ENCODE peak calls at places on chromosomes 3 and 15, in four cellular contexts. One of them, this sample, is unnamed. For H3K4me1, the result is how much of the 10 kb centered on the place peaks cover.

GRCh38 chr3:63467392-63467791 is 185.1 kb upstream of the SNTN start:
- DNase-seq in heart right ventricle: no peak
- DNase-seq in H1: no peak
- DNase-seq in transverse colon: no peak
- DNase-seq in this sample: no peak

GRCh38 chr3:135191690-135192089 is 396.6 kb downstream of the EPHB1 start:
- DNase-seq in transverse colon: no peak
- DNase-seq in heart right ventricle: no peak
- DNase-seq in H1: no peak
- DNase-seq in this sample: no peak

GRCh38 chr3:34174740-34175139 is 376.3 kb downstream of the PDCD6IP start:
- DNase-seq in H1: no peak
- DNase-seq in transverse colon: no peak
- DNase-seq in heart right ventricle: no peak
- DNase-seq in this sample: no peak

GRCh38 chr3:197471221-197472010 is 84.4 kb downstream of the BDH1 start:
- DNase-seq in transverse colon: no peak
- DNase-seq in H1: no peak
- DNase-seq in heart right ventricle: no peak
- DNase-seq in this sample: no peak

GRCh38 chr15:61171190-61171589 is 57.9 kb downstream of the RORA start:
- DNase-seq in transverse colon: no peak
- DNase-seq in heart right ventricle: no peak
- DNase-seq in H1: no peak
- DNase-seq in this sample: no peak

GRCh38 chr3:172279974-172280373 is 168.3 kb downstream of the GHSR start:
- DNase-seq in heart right ventricle: no peak
- DNase-seq in transverse colon: no peak
- DNase-seq in H1: no peak
- DNase-seq in this sample: no peak

GRCh38 chr15:90219421-90220141 is 14.2 kb downstream of the CIB1 start:
- DNase-seq in H1: peak
- DNase-seq in transverse colon: peak
- DNase-seq in heart right ventricle: no peak
- DNase-seq in this sample: peak

GRCh38 chr3:186532641-186533072 is 11.5 kb downstream of the CRYGS start:
- DNase-seq in heart right ventricle: no peak
- DNase-seq in H1: no peak
- DNase-seq in transverse colon: no peak
- DNase-seq in this sample: no peak

GRCh38 chr3:41673643-41674042 is 288.3 kb downstream of the ULK4 start:
- DNase-seq in heart right ventricle: no peak
- DNase-seq in transverse colon: no peak
- DNase-seq in H1: no peak
- DNase-seq in this sample: no peak

GRCh38 chr3:107855710-107856109 is 235.1 kb downstream of the CD47 start:
- DNase-seq in heart right ventricle: no peak
- DNase-seq in transverse colon: no peak
- DNase-seq in H1: no peak
- DNase-seq in this sample: no peak

GRCh38 chr3:14806641-14807263 is 12.0 kb upstream of the FGD5 start:
- DNase-seq in H1: no peak
- DNase-seq in transverse colon: no peak
- DNase-seq in heart right ventricle: no peak
- DNase-seq in this sample: no peak

GRCh38 chr3:172021165-172021564 is 18.2 kb upstream of the FNDC3B start:
- DNase-seq in transverse colon: no peak
- DNase-seq in heart right ventricle: no peak
- DNase-seq in H1: no peak
- DNase-seq in this sample: no peak

GRCh38 chr15:46213551-46213950 is 578.7 kb downstream of the SQOR start:
- DNase-seq in H1: no peak
- DNase-seq in heart right ventricle: no peak
- DNase-seq in transverse colon: no peak
- DNase-seq in this sample: no peak

GRCh38 chr3:112115161-112115739 is 17.8 kb downstream of the GCSAM start:
- DNase-seq in H1: no peak
- DNase-seq in transverse colon: no peak
- DNase-seq in heart right ventricle: no peak
- DNase-seq in this sample: no peak

GRCh38 chr3:54374214-54374855 is 252.0 kb downstream of the CACNA2D3 start:
- DNase-seq in H1: peak
- DNase-seq in heart right ventricle: no peak
- DNase-seq in transverse colon: peak
- DNase-seq in this sample: no peak

GRCh38 chr15:54640874-54641273 is 555.9 kb downstream of the RSL24D1 start:
- DNase-seq in heart right ventricle: no peak
- DNase-seq in H1: no peak
- DNase-seq in transverse colon: no peak
- DNase-seq in this sample: no peak

GRCh38 chr15:70876683-70877082 is 15.6 kb downstream of the THAP10 start:
- DNase-seq in H1: no peak
- DNase-seq in transverse colon: no peak
- DNase-seq in heart right ventricle: no peak
- DNase-seq in this sample: no peak

GRCh38 chr15:72146221-72146620 is 28.0 kb downstream of the SENP8 start:
- DNase-seq in H1: peak
- DNase-seq in transverse colon: no peak
- DNase-seq in heart right ventricle: no peak
- DNase-seq in this sample: no peak

GRCh38 chr3:28273837-28274236 is 32.4 kb downstream of the CMC1 start:
- DNase-seq in H1: no peak
- DNase-seq in transverse colon: no peak
- DNase-seq in heart right ventricle: no peak
- DNase-seq in this sample: no peak

GRCh38 chr15:82081904-82082810 is 36.3 kb upstream of the MEX3B start:
- DNase-seq in transverse colon: no peak
- DNase-seq in H1: peak
- DNase-seq in heart right ventricle: no peak
- DNase-seq in this sample: no peak

GRCh38 chr3:135739755-135740154 is 225.8 kb upstream of the PPP2R3A start:
- DNase-seq in transverse colon: no peak
- DNase-seq in heart right ventricle: no peak
- DNase-seq in H1: no peak
- DNase-seq in this sample: no peak

GRCh38 chr3:53254190-53254809 is 1.5 kb downstream of the TKT start:
- DNase-seq in H1: no peak
- DNase-seq in heart right ventricle: no peak
- DNase-seq in transverse colon: no peak
- DNase-seq in this sample: peak

GRCh38 chr3:139481116-139481515 is 4.8 kb upstream of the RBP2 start:
- DNase-seq in H1: no peak
- DNase-seq in transverse colon: no peak
- DNase-seq in heart right ventricle: no peak
- DNase-seq in this sample: no peak

GRCh38 chr3:152328841-152329240 is 60.1 kb downstream of the MBNL1 start:
- DNase-seq in heart right ventricle: no peak
- DNase-seq in transverse colon: no peak
- DNase-seq in H1: no peak
- DNase-seq in this sample: no peak

GRCh38 chr3:38528457-38528856 is 32.3 kb downstream of the EXOG start:
- DNase-seq in H1: no peak
- DNase-seq in heart right ventricle: no peak
- DNase-seq in transverse colon: no peak
- DNase-seq in this sample: no peak

GRCh38 chr3:8279476-8279875 is 222.1 kb upstream of the LMCD1 start:
- DNase-seq in transverse colon: no peak
- DNase-seq in H1: no peak
- DNase-seq in heart right ventricle: no peak
- DNase-seq in this sample: no peak

GRCh38 chr3:94291686-94292085 is 228.8 kb downstream of the NSUN3 start:
- DNase-seq in H1: no peak
- DNase-seq in heart right ventricle: no peak
- DNase-seq in transverse colon: no peak
- DNase-seq in this sample: no peak

GRCh38 chr3:908839-909238 is 184.0 kb upstream of the CNTN6 start:
- DNase-seq in heart right ventricle: no peak
- DNase-seq in transverse colon: no peak
- DNase-seq in H1: no peak
- DNase-seq in this sample: no peak

DNA sequence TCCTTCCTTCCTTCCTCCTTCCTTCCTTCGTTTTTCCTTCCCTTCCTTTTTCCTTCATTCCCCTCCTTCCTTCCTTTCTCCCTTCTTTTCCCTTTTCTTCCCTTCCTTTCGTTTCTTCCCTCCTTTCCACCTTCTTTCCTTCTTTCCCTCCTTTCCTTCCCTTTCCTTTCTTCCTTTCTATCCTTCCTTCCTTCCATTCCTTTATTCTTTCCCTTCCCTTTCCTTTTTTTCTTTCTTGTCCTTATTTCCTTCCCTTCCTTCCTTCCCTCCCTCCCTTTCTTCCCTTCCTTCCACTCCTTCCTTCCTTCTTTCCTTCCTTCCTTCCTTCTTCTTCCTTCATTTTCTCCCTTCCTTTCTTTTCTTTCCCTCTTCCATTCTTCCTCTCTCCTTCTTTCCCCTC is 394.6 kb downstream of the GABRB3 start:
- DNase-seq in H1: no peak
- DNase-seq in heart right ventricle: no peak
- DNase-seq in transverse colon: no peak
- DNase-seq in this sample: no peak
- TF ChIP-seq CTCF in H1: no peak
- TF ChIP-seq CTCF in heart right ventricle: no peak
- TF ChIP-seq CTCF in transverse colon: no peak
- TF ChIP-seq CTCF in this sample: no peak

DNA sequence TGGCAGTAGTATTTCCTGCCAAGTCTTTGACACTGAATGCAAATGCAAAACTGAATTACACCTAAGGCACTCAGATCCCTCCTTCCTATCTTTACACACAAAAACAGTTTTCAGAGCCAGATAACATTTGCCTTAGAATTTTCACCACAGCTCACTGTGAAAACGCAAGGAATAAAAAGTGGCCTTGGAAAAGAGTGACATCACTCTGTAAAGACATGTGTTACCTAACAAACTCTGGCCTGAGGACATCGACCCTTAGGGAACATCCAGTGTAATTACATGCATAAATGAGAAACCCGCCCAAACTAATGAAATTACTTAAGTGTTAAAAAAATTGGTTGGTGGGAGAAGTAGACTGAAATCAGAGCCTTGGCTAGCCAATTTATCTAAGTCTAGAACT is 88.9 kb downstream of the PLOD2 start:
- DNase-seq in heart right ventricle: no peak
- DNase-seq in H1: no peak
- DNase-seq in transverse colon: no peak
- DNase-seq in this sample: no peak
- H3K4me1 ChIP-seq in heart right ventricle: under half
- H3K4me1 ChIP-seq in H1: under half
- H3K4me1 ChIP-seq in transverse colon: under half
- H3K4me1 ChIP-seq in this sample: under half

GRCh38 chr3:160200328-160200727 is 24.9 kb upstream of the C3orf80 start:
- DNase-seq in H1: no peak
- DNase-seq in transverse colon: no peak
- DNase-seq in heart right ventricle: no peak
- DNase-seq in this sample: no peak
- TF ChIP-seq CTCF in H1: no peak
- TF ChIP-seq CTCF in transverse colon: no peak
- TF ChIP-seq CTCF in heart right ventricle: no peak
- TF ChIP-seq CTCF in this sample: no peak

GRCh38 chr15:52162876-52163275 is 28.3 kb downstream of the GNB5 start:
- DNase-seq in heart right ventricle: no peak
- DNase-seq in transverse colon: no peak
- DNase-seq in H1: no peak
- DNase-seq in this sample: no peak

GRCh38 chr15:52164631-52165265 is 26.4 kb downstream of the GNB5 start:
- DNase-seq in transverse colon: no peak
- DNase-seq in heart right ventricle: no peak
- DNase-seq in H1: peak
- DNase-seq in this sample: no peak

GRCh38 chr15:52162260-52162659 is 28.9 kb downstream of the GNB5 start:
- DNase-seq in transverse colon: no peak
- DNase-seq in H1: no peak
- DNase-seq in heart right ventricle: no peak
- DNase-seq in this sample: no peak

GRCh38 chr15:52161406-52161966 is 29.7 kb downstream of the GNB5 start:
- DNase-seq in H1: no peak
- DNase-seq in heart right ventricle: no peak
- DNase-seq in transverse colon: no peak
- DNase-seq in this sample: no peak

DNA sequence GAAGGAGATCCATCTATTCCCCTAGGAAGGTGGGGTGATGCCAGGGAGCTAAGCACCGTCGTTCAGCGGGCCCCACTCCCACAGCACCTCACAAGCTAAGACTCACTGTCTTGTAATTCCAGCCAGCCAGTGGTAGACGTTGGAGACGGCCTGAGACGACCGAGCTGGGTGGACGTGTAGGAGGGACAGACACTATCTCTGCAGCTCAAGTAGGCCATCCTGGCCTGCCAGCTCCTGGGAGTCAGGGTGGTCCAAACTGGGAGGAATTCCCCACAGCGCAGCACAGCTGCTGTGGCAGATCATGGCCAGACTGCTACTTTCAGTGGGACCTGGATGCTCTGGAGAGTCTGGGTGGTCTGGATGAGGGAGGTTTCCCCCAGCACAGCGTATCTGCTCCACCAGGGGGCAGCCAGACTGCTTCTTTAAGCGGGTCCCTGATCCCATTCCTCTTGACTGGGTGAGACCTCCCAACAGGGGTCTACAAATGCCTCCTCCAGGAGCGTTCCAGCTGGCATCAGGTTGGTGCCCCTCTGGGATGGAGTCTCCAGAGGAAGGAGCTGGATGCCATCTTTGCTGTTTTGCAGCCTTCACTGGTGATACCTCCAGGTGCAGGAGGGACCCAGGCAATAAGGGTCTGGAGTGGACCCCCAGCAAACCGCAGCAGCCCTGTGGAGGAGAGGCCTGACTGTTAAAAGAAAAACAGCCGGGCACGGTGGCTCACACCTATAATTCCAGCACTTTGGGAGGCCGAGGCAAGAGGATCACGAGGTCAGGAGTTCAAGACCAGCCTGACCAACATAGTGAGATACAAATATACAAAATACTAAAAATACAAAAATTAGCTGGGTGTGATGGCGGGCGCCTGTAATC is 27.6 kb downstream of the GNB5 start:
- DNase-seq in transverse colon: no peak
- DNase-seq in H1: peak
- DNase-seq in heart right ventricle: no peak
- DNase-seq in this sample: no peak
- H3K4me1 ChIP-seq in transverse colon: under half
- H3K4me1 ChIP-seq in H1: under half
- H3K4me1 ChIP-seq in heart right ventricle: under half
- H3K4me1 ChIP-seq in this sample: under half

This sample was measured in adrenal gland.